ENCODE peak calls at places on chromosome 10, in seven cellular contexts. A, N, S, K, X, Q and Z are unnamed samples.
A peak's percentile ranks its signal among the peaks of the same experiment; 100 is the strongest.

GRCh38 chr10:12606461-12606860 is 257.1 kb downstream of the CAMK1D start:
- DNase-seq in X (no peak), A (no peak), S (no peak), Q (no peak), K (no peak), N (no peak), Z (no peak)

GRCh38 chr10:82551501-82551900 is 676.5 kb downstream of the NRG3 start:
- DNase-seq in A (no peak), K (no peak), Q (no peak), N (no peak), S (no peak), X (no peak), Z (no peak)

GRCh38 chr10:43118631-43119415 is 19.4 kb upstream of the CSGALNACT2 start:
- DNase-seq in N (no peak), A (no peak), K (no peak), S (no peak), X (no peak), Q (no peak), Z (no peak)

GRCh38 chr10:29955308-29955935 is 104.0 kb downstream of the JCAD start:
- DNase-seq in A (no peak), K (no peak), S (no peak), N (no peak), X (no peak), Q (no peak), Z (peak; percentile 51)

GRCh38 chr10:26721561-26721960 is 24.1 kb downstream of the PDSS1 start:
- DNase-seq in X (no peak), S (no peak), A (no peak), N (no peak), Q (no peak), K (no peak), Z (no peak)

GRCh38 chr10:24642921-24643678 is 80.6 kb downstream of the ARHGAP21 start:
- DNase-seq in A (peak; percentile 21), X (no peak), Q (peak; percentile 89), K (peak; percentile 60), N (peak; percentile 62), S (peak; percentile 40), Z (peak; percentile 88)

GRCh38 chr10:29229258-29229705 is 59.6 kb upstream of the LYZL1 start:
- DNase-seq in A (peak; percentile 31), K (no peak), Q (no peak), N (no peak), S (no peak), X (no peak), Z (no peak)

GRCh38 chr10:117921421-117921820 is 125.3 kb downstream of the RAB11FIP2 start:
- DNase-seq in S (no peak), A (no peak), N (no peak), K (no peak), X (no peak), Q (no peak), Z (no peak)

GRCh38 chr10:125262414-125262813 is 102.1 kb upstream of the CTBP2 start:
- DNase-seq in X (no peak), S (no peak), Q (no peak), K (no peak), N (no peak), A (no peak), Z (no peak)

GRCh38 chr10:80472234-80473095 is 18.4 kb downstream of the TSPAN14 start:
- DNase-seq in S (peak; percentile 92), N (no peak), X (no peak), A (no peak), K (no peak), Q (no peak), Z (peak; percentile 85)

GRCh38 chr10:102342958-102343357 is 52.5 kb upstream of the NFKB2 start:
- DNase-seq in Q (no peak), S (no peak), X (no peak), N (no peak), A (no peak), K (no peak), Z (peak; percentile 86)

GRCh38 chr10:12782537-12782936 is 219.0 kb downstream of the CCDC3 start:
- DNase-seq in Q (peak; percentile 29), K (peak; percentile 64), X (peak; percentile 86), S (no peak), N (peak; percentile 66), A (peak; percentile 77), Z (peak; percentile 29)

GRCh38 chr10:28393956-28394568 is 91.2 kb upstream of the MPP7 start:
- DNase-seq in N (peak; percentile 31), Q (peak; percentile 49), A (peak; percentile 72), K (peak; percentile 69), S (no peak), X (peak; percentile 84), Z (peak; percentile 57)

GRCh38 chr10:124949543-124949942 is 7.6 kb downstream of the ZRANB1 start:
- DNase-seq in S (no peak), K (no peak), A (peak; percentile 1), N (no peak), Q (peak; percentile 9), X (no peak), Z (peak; percentile 26)

GRCh38 chr10:118818621-118819221 is 64.0 kb upstream of the CACUL1 start:
- DNase-seq in S (no peak), A (no peak), N (no peak), K (peak; percentile 85), Q (no peak), X (no peak), Z (no peak)

GRCh38 chr10:92822964-92823363 is 25.4 kb upstream of the EXOC6 start:
- DNase-seq in S (no peak), N (no peak), K (no peak), X (no peak), A (no peak), Q (no peak), Z (peak; percentile 35)

GRCh38 chr10:96720422-96721206 is at the start of gene PIK3AP1:
- DNase-seq in K (peak; percentile 88), X (peak; percentile 69), N (peak; percentile 56), Q (no peak), S (no peak), A (peak; percentile 66), Z (no peak)

GRCh38 chr10:10499839-10500238 is 517.8 kb upstream of the CELF2 start:
- DNase-seq in Q (no peak), X (no peak), S (no peak), A (no peak), N (no peak), K (no peak), Z (peak; percentile 79)

GRCh38 chr10:133167693-133168616 is 7.9 kb downstream of the KNDC1 start:
- DNase-seq in S (no peak), N (no peak), A (no peak), X (no peak), Q (no peak), K (no peak), Z (no peak)

GRCh38 chr10:29244978-29245377 is 43.9 kb upstream of the LYZL1 start:
- DNase-seq in Q (no peak), S (no peak), K (no peak), N (no peak), X (no peak), A (no peak), Z (no peak)

GRCh38 chr10:83931669-83932068 is 207.6 kb upstream of the GHITM start:
- DNase-seq in N (no peak), A (no peak), K (no peak), Q (no peak), X (no peak), S (no peak), Z (no peak)

GRCh38 chr10:5584895-5585516 is 60.2 kb downstream of the CALML3 start:
- DNase-seq in Q (peak; percentile 62), S (peak; percentile 41), N (peak; percentile 67), A (no peak), X (no peak), K (no peak), Z (peak; percentile 86)

GRCh38 chr10:77187376-77187999 is 450.1 kb downstream of the KCNMA1 start:
- DNase-seq in A (no peak), X (no peak), K (peak; percentile 24), Q (no peak), S (no peak), N (no peak), Z (no peak)

GRCh38 chr10:21021843-21022594 is 124.9 kb upstream of the NEBL start:
- DNase-seq in A (peak; percentile 11), S (no peak), N (peak; percentile 22), X (no peak), Q (peak; percentile 44), K (no peak), Z (no peak)

DNA sequence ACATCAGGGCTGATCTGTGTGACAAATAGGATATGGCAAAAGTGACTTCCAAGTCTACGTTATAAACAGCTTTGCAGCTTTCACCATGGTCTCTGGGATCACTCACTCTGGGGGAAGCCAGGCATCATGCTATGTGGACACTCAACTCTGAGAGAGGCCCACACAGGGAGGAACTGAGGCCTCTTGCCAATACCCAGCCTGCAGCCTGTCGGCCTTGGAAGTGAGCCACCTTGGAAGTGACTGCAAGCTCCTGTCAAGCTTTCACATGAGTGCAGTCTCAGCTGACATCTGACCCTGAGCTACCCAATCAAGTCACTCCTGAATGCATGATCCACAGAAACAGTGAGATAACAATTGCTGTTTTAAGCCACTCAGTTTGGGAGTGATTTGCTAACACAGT is 56.5 kb downstream of the MMRN2 start:
- DNase-seq in Q (no peak), X (no peak), A (no peak), N (no peak), K (no peak), S (no peak), Z (peak; percentile 83)
- TF ChIP-seq RFX5 in Q (no peak), X (no peak), A (no peak), N (no peak), K (no peak), S (no peak), Z (no peak)

GRCh38 chr10:75417522-75417927 is 13.9 kb upstream of the LRMDA start:
- DNase-seq in S (no peak), A (no peak), Q (no peak), X (peak; percentile 61), K (no peak), N (no peak), Z (no peak)
- TF ChIP-seq RFX5 in S (no peak), A (no peak), Q (no peak), X (no peak), K (no peak), N (no peak), Z (no peak)

GRCh38 chr10:55630491-55631056 is 730.5 kb downstream of the ZWINT start:
- DNase-seq in N (no peak), X (peak; percentile 56), S (no peak), Q (no peak), K (peak; percentile 44), A (no peak), Z (no peak)
- TF ChIP-seq RFX5 in N (no peak), X (no peak), S (no peak), Q (no peak), K (no peak), A (no peak), Z (no peak)

DNA sequence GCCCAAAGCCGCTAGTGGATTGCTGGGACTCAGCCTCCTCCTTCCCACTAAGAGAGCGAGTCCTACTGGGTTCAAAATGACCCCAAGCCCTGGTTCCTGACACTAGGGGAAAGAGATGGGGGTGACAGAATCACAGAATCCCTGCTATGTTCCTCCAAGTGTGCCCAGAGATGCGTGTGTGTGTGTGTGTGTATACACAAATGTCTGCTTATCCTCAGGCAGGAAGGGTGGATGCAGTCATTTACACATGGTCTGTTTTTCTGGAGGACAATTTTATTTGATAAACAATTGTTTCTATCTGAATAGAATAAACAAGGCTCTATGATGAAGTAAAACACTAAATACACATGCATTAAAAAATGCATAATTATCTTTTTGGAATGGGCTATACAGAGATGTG is 1.2 kb upstream of the PLAU start:
- DNase-seq in S (no peak), X (no peak), A (no peak), N (no peak), Q (no peak), K (no peak), Z (no peak)
- TF ChIP-seq RFX5 in S (no peak), X (no peak), A (no peak), N (no peak), Q (no peak), K (no peak), Z (no peak)